ENCODE peak calls at places on chromosomes 13 and 19, in five cellular contexts. K, M, Q, U and J are unnamed samples.

GRCh38 chr13:49371943-49372636 is 71.8 kb downstream of the CAB39L start:
- DNase-seq in K (no peak), M (no peak), Q (no peak), U (no peak), J (no peak)

GRCh38 chr13:99896712-99897440 is 74.7 kb downstream of the ZIC5 start:
- DNase-seq in K (no peak), M (no peak), Q (no peak), U (no peak), J (no peak)

GRCh38 chr19:35828694-35829301 is 16.2 kb upstream of the PRODH2 start:
- DNase-seq in K (peak), M (peak), Q (peak), U (no peak), J (peak)

GRCh38 chr13:48068036-48068435 is 26.9 kb downstream of the MED4 start:
- DNase-seq in K (no peak), M (no peak), Q (no peak), U (no peak), J (no peak)

GRCh38 chr13:78881746-78882145 is 222.8 kb upstream of the OBI1 start:
- DNase-seq in K (no peak), M (no peak), Q (no peak), U (no peak), J (no peak)

GRCh38 chr19:18635831-18636182 is 1.0 kb upstream of the KLHL26 start:
- DNase-seq in K (no peak), M (no peak), Q (no peak), U (no peak), J (no peak)

GRCh38 chr13:113547248-113547971 is 37.1 kb upstream of the TFDP1 start:
- DNase-seq in K (no peak), M (no peak), Q (no peak), U (no peak), J (no peak)

GRCh38 chr19:13099073-13099999 is 3.3 kb downstream of the LYL1 start:
- DNase-seq in K (no peak), M (peak), Q (no peak), U (no peak), J (no peak)

GRCh38 chr13:33183431-33184130 is 102.0 kb downstream of the STARD13 start:
- DNase-seq in K (no peak), M (no peak), Q (no peak), U (no peak), J (no peak)

GRCh38 chr13:76719955-76720354 is 166.2 kb downstream of the KCTD12 start:
- DNase-seq in K (no peak), M (no peak), Q (no peak), U (no peak), J (no peak)

GRCh38 chr13:98738213-98738612 is 14.3 kb downstream of the SLC15A1 start:
- DNase-seq in K (no peak), M (no peak), Q (no peak), U (no peak), J (no peak)

GRCh38 chr13:48636550-48636949 is 17.2 kb upstream of the CYSLTR2 start:
- DNase-seq in K (no peak), M (no peak), Q (no peak), U (no peak), J (no peak)

GRCh38 chr13:90533866-90534265 is 813.6 kb upstream of the MIR17HG start:
- DNase-seq in K (no peak), M (no peak), Q (no peak), U (no peak), J (no peak)

GRCh38 chr19:1266116-1266817 is 2.9 kb upstream of the CIRBP start:
- DNase-seq in K (peak), M (peak), Q (peak), U (peak), J (peak)

GRCh38 chr13:97275265-97275664 is 53.1 kb downstream of the MBNL2 start:
- DNase-seq in K (no peak), M (no peak), Q (no peak), U (no peak), J (no peak)

GRCh38 chr13:104779311-104779710 is 1713.1 kb upstream of the SLC10A2 start:
- DNase-seq in K (peak), M (peak), Q (no peak), U (no peak), J (no peak)

GRCh38 chr19:53882391-53883050 is 524 bp downstream of the PRKCG start:
- DNase-seq in K (no peak), M (peak), Q (no peak), U (no peak), J (no peak)

GRCh38 chr19:51564791-51565190 is 6.3 kb upstream of the ZNF175 start:
- DNase-seq in K (no peak), M (peak), Q (no peak), U (no peak), J (no peak)

GRCh38 chr19:33905937-33906577 is 109.4 kb downstream of the KCTD15 start:
- DNase-seq in K (no peak), M (peak), Q (peak), U (no peak), J (peak)

GRCh38 chr19:36331353-36332228 is 47.4 kb downstream of the ZFP14 start:
- DNase-seq in K (peak), M (peak), Q (peak), U (peak), J (peak)

GRCh38 chr19:29745253-29745652 is 30.2 kb upstream of the C19orf12 start:
- DNase-seq in K (no peak), M (peak), Q (no peak), U (no peak), J (no peak)

GRCh38 chr13:75666646-75667351 is 30.7 kb downstream of the LMO7 start:
- DNase-seq in K (peak), M (no peak), Q (no peak), U (no peak), J (no peak)

GRCh38 chr19:3075605-3076431 is 13.5 kb upstream of the TLE5 start:
- DNase-seq in K (no peak), M (peak), Q (peak), U (no peak), J (no peak)

GRCh38 chr13:113083402-113084061 is 22.1 kb upstream of the F7 start:
- DNase-seq in K (no peak), M (no peak), Q (no peak), U (peak), J (no peak)

GRCh38 chr19:11496391-11497163 is 9.1 kb downstream of the ZNF653 start:
- DNase-seq in K (peak), M (peak), Q (peak), U (peak), J (peak)

GRCh38 chr13:25948910-25949309 is 102.9 kb downstream of the SHISA2 start:
- DNase-seq in K (no peak), M (no peak), Q (no peak), U (no peak), J (no peak)

GRCh38 chr13:103371271-103371670 is 305.1 kb upstream of the SLC10A2 start:
- DNase-seq in K (no peak), M (no peak), Q (no peak), U (no peak), J (no peak)

GRCh38 chr13:48412881-48413351 is at the start of gene LPAR6:
- DNase-seq in K (peak), M (no peak), Q (no peak), U (no peak), J (no peak)

GRCh38 chr13:77300176-77301141 is 26.4 kb downstream of the MYCBP2 start:
- DNase-seq in K (no peak), M (no peak), Q (no peak), U (no peak), J (peak)

GRCh38 chr13:98821372-98822237 is 69.1 kb upstream of the SLC15A1 start:
- DNase-seq in K (no peak), M (no peak), Q (no peak), U (no peak), J (no peak)

GRCh38 chr13:111897846-111898215 is 169.1 kb upstream of the SOX1 start:
- DNase-seq in K (no peak), M (no peak), Q (peak), U (no peak), J (no peak)

GRCh38 chr19:4206818-4207484 is 22.4 kb upstream of the EBI3 start:
- DNase-seq in K (no peak), M (no peak), Q (no peak), U (peak), J (peak)

GRCh38 chr13:110251227-110251791 is 55.6 kb downstream of the COL4A1 start:
- DNase-seq in K (no peak), M (no peak), Q (no peak), U (no peak), J (no peak)

GRCh38 chr19:47511128-47511517 is 3.7 kb downstream of the NAPA start:
- DNase-seq in K (no peak), M (no peak), Q (no peak), U (no peak), J (no peak)

GRCh38 chr13:110921209-110921608 is 6.3 kb upstream of the ANKRD10 start:
- DNase-seq in K (no peak), M (no peak), Q (no peak), U (no peak), J (no peak)

GRCh38 chr13:99406799-99407201 is 94.5 kb upstream of the TM9SF2 start:
- DNase-seq in K (no peak), M (no peak), Q (no peak), U (no peak), J (no peak)